ENCODE peak calls at places on chromosomes 3 and 15, in nine cellular contexts. W is AG09319, O is cardiac muscle cell, L is upper lobe of left lung, C is brain microvascular endothelial cell, Z is fibroblast of mammary gland, D is endodermal cell, B is Peyer's patch, S is PC-3. I is an unnamed sample.

GRCh38 chr15:90178468-90179435 is 22.4 kb upstream of the SEMA4B start:
- DNase-seq in L (no peak), S (no peak), W (no peak), B (no peak), O (no peak), Z (no peak), D (no peak), C (no peak), I (no peak)

GRCh38 chr3:10357095-10357494 is 36.2 kb upstream of the SEC13 start:
- DNase-seq in C (no peak), L (no peak), Z (no peak), S (no peak), B (no peak), O (no peak), D (no peak), W (no peak), I (no peak)

GRCh38 chr3:128557531-128558280 is 64.7 kb upstream of the GATA2 start:
- DNase-seq in D (peak; percentile 39), S (no peak), Z (no peak), W (no peak), O (no peak), C (no peak), B (no peak), L (no peak), I (no peak)

GRCh38 chr15:80730931-80731330 is 35.8 kb downstream of the ABHD17C start:
- DNase-seq in W (no peak), B (no peak), Z (peak; percentile 10), O (no peak), C (no peak), L (no peak), D (no peak), S (no peak), I (no peak)

GRCh38 chr15:26651909-26652308 is 121.0 kb downstream of the GABRB3 start:
- DNase-seq in O (no peak), Z (no peak), C (no peak), L (no peak), B (no peak), S (no peak), W (no peak), D (peak; percentile 61), I (no peak)

GRCh38 chr3:14121859-14122258 is 2.8 kb downstream of the CHCHD4 start:
- DNase-seq in L (no peak), B (no peak), O (no peak), Z (no peak), W (no peak), S (no peak), D (peak; percentile 64), C (no peak), I (no peak)

GRCh38 chr3:3739345-3740060 is 59.7 kb upstream of the LRRN1 start:
- DNase-seq in C (no peak), Z (no peak), D (no peak), O (no peak), L (no peak), S (no peak), B (no peak), W (no peak), I (no peak)

GRCh38 chr3:50572158-50572557 is 2.8 kb downstream of the HEMK1 start:
- DNase-seq in W (peak; percentile 29), B (peak; percentile 84), O (peak; percentile 78), L (no peak), D (peak; percentile 91), S (peak; percentile 72), Z (peak; percentile 68), C (peak; percentile 56), I (peak; percentile 51)

GRCh38 chr15:60918234-60918964 is 310.7 kb downstream of the RORA start:
- DNase-seq in W (no peak), O (no peak), D (no peak), C (no peak), L (no peak), B (no peak), Z (no peak), S (peak; percentile 27), I (no peak)

GRCh38 chr15:41474436-41474835 is 19.2 kb upstream of the ITPKA start:
- DNase-seq in W (no peak), O (no peak), L (no peak), Z (no peak), C (no peak), B (no peak), S (no peak), D (no peak), I (no peak)

GRCh38 chr15:92629276-92629974 is 26.1 kb downstream of the FAM174B start:
- DNase-seq in D (peak; percentile 23), W (no peak), Z (no peak), O (no peak), B (no peak), L (no peak), S (no peak), C (no peak), I (no peak)

GRCh38 chr3:141920701-141921100 is 44.3 kb downstream of the ATP1B3 start:
- DNase-seq in O (no peak), W (no peak), D (no peak), Z (no peak), B (no peak), S (no peak), C (no peak), L (no peak), I (no peak)

GRCh38 chr15:26773485-26773877 is 615 bp upstream of the GABRB3 start:
- DNase-seq in C (no peak), S (no peak), O (no peak), W (no peak), Z (no peak), B (no peak), L (no peak), D (peak; percentile 83), I (no peak)

GRCh38 chr15:45114076-45114750 is at the start of the genes DUOX2 and DUOXA2:
- DNase-seq in L (peak; percentile 57), Z (no peak), C (no peak), O (no peak), W (no peak), B (no peak), S (no peak), D (peak; percentile 53), I (no peak)

GRCh38 chr3:13500133-13500885 is 20.2 kb downstream of the HDAC11 start:
- DNase-seq in S (peak; percentile 39), D (peak; percentile 86), L (no peak), Z (no peak), W (no peak), B (peak; percentile 39), O (peak; percentile 29), C (peak; percentile 14), I (no peak)

DNA sequence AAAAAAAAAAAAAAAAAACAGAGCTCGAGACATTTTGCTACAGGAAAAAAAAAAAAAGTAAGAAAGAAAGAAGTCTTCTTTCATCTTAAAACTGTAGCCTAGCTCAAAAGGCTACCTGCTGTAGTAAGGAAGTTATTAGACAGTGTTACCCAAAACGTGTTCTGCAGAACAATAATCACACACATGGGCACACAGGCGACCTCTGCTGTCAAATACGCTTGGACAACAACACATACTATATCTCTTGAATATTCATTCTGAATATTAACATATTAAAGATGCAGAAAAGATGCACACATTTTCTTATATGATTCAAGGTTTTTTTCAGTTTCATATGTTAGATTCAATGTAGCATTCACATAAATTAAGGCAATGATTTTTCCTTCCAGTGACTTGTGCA is 215.8 kb downstream of the ROBO1 start:
- DNase-seq in Z (no peak), L (no peak), O (no peak), B (no peak), D (no peak), C (no peak), S (peak; percentile 31), W (no peak), I (no peak)
- TF ChIP-seq CTCF in Z (no peak), L (no peak), O (no peak), B (no peak), D (no peak), C (no peak), S (peak; percentile 59), W (no peak), I (no peak)

GRCh38 chr15:57079446-57079845 is 161.0 kb downstream of the TCF12 start:
- DNase-seq in S (no peak), C (no peak), Z (no peak), D (no peak), W (no peak), O (no peak), L (no peak), B (no peak), I (no peak)
- TF ChIP-seq CTCF in S (no peak), C (peak; percentile 41), Z (no peak), D (peak; percentile 63), W (no peak), O (no peak), L (no peak), B (no peak), I (no peak)

GRCh38 chr15:72130272-72130671 is 12.1 kb downstream of the SENP8 start:
- DNase-seq in B (no peak), O (no peak), S (no peak), D (no peak), Z (no peak), W (no peak), L (no peak), C (no peak), I (no peak)

GRCh38 chr15:72124218-72124617 is 6.0 kb downstream of the SENP8 start:
- DNase-seq in B (no peak), Z (no peak), C (no peak), O (no peak), S (no peak), W (no peak), D (no peak), L (no peak), I (no peak)

GRCh38 chr15:72131922-72132321 is 13.7 kb downstream of the SENP8 start:
- DNase-seq in B (no peak), Z (no peak), W (no peak), L (no peak), D (no peak), C (no peak), O (no peak), S (no peak), I (no peak)

GRCh38 chr15:72128360-72128759 is 10.2 kb downstream of the SENP8 start:
- DNase-seq in D (no peak), Z (no peak), W (no peak), S (no peak), C (no peak), O (no peak), L (no peak), B (no peak), I (no peak)

DNA sequence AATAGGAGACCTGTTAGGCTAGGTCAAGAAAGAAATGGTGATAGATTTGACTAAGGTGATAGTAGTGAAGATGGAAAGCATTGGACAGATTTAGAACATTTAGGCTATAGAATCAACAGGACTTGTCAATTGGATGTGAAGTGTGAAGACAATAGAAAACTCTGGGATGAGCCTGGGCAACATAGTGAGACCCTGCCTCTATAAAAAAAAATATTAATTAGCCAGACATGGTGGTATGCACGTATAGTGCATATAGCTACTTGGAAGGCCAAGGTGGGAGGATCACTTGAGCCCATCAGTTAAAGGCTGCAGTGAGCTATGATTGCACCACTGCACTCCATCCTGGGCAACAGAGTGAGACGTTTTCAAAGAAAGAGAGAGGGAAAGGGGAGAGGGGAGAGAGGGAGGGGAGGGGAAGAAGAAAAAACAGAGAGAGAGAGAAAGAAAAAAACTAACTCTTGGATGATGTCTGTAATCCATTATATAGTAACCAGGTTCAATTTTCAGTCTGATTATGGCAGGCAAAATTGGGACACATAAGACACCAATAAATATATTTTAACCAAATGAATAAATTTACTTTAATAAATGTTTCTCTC is 9.6 kb downstream of the SENP8 start:
- DNase-seq in W (no peak), O (no peak), D (no peak), C (no peak), S (no peak), Z (no peak), B (no peak), L (no peak), I (no peak)
- TF ChIP-seq CTCF in W (no peak), O (no peak), D (no peak), C (no peak), S (no peak), Z (no peak), B (no peak), L (no peak), I (no peak)

GRCh38 chr3:24088782-24089181 is 143.7 kb downstream of the NR1D2 start:
- DNase-seq in L (no peak), D (peak; percentile 43), B (no peak), C (peak; percentile 19), Z (peak; percentile 57), W (no peak), O (peak; percentile 58), S (peak; percentile 58), I (peak; percentile 48)
- TF ChIP-seq CTCF in L (peak; percentile 20), D (peak; percentile 74), B (peak; percentile 39), C (peak; percentile 70), Z (peak; percentile 71), W (peak; percentile 48), O (peak; percentile 65), S (peak; percentile 79), I (peak; percentile 81)